ENCODE peak calls at places on chromosomes 16 and 17, in four cellular contexts. E is neural crest cell, N is dorsolateral prefrontal cortex, H is AG08395. C is an unnamed sample.

GRCh38 chr16:28935333-28935732 is 3.6 kb downstream of the CD19 start:
- DNase-seq in E (no peak), N (no peak), H (peak), C (no peak)

GRCh38 chr17:40021471-40021961 is 6.3 kb downstream of the CSF3 start:
- DNase-seq in E (no peak), N (no peak), H (peak), C (no peak)

GRCh38 chr17:13310858-13311257 is 290.9 kb downstream of the HS3ST3A1 start:
- DNase-seq in E (no peak), N (no peak), H (no peak), C (no peak)

GRCh38 chr17:65430209-65430833 is 131.1 kb downstream of the AXIN2 start:
- DNase-seq in E (no peak), N (no peak), H (no peak), C (no peak)

GRCh38 chr17:53628011-53628410 is 194.7 kb upstream of the KIF2B start:
- DNase-seq in E (no peak), N (no peak), H (no peak), C (no peak)

GRCh38 chr16:89357055-89357454 is 133.3 kb downstream of the ANKRD11 start:
- DNase-seq in E (no peak), N (no peak), H (no peak), C (no peak)

GRCh38 chr17:75827291-75828050 is 16.7 kb downstream of the UNC13D start:
- DNase-seq in E (peak), N (peak), H (peak), C (peak)

GRCh38 chr17:83053779-83054451 is 25.5 kb upstream of the METRNL start:
- DNase-seq in E (no peak), N (no peak), H (no peak), C (no peak)

GRCh38 chr17:73226556-73227172 is 33.8 kb downstream of the COG1 start:
- DNase-seq in E (no peak), N (no peak), H (no peak), C (peak)

GRCh38 chr17:1482686-1483445 is 9.6 kb downstream of the MYO1C start:
- DNase-seq in E (no peak), N (no peak), H (no peak), C (no peak)

GRCh38 chr16:84663433-84664101 is 15.3 kb downstream of the KLHL36 start:
- DNase-seq in E (no peak), N (no peak), H (no peak), C (no peak)

GRCh38 chr16:11949527-11949926 is 7.7 kb upstream of the NPIPB2 start:
- DNase-seq in E (peak), N (no peak), H (peak), C (no peak)

GRCh38 chr16:66639091-66639885 is 34.8 kb downstream of the CMTM3 start:
- DNase-seq in E (no peak), N (no peak), H (no peak), C (no peak)

GRCh38 chr17:19646788-19647696 is 1.5 kb upstream of the ALDH3A2 start:
- DNase-seq in E (no peak), N (no peak), H (no peak), C (no peak)

GRCh38 chr17:28124962-28125361 is 82.5 kb downstream of the NLK start:
- DNase-seq in E (no peak), N (no peak), H (no peak), C (no peak)

GRCh38 chr17:45227101-45227591 is 5.5 kb downstream of the FMNL1 start:
- DNase-seq in E (no peak), N (no peak), H (no peak), C (no peak)

GRCh38 chr17:29617125-29617480 is 5.6 kb downstream of the CORO6 start:
- DNase-seq in E (peak), N (no peak), H (peak), C (peak)

GRCh38 chr16:46607529-46607928 is 13.7 kb downstream of the SHCBP1 start:
- DNase-seq in E (no peak), N (no peak), H (peak), C (peak)

GRCh38 chr16:68035227-68035626 is 12.1 kb downstream of the DUS2 start:
- DNase-seq in E (no peak), N (no peak), H (no peak), C (no peak)

GRCh38 chr16:85104821-85105391 is 7.4 kb downstream of the CIBAR2 start:
- DNase-seq in E (no peak), N (no peak), H (no peak), C (peak)

GRCh38 chr16:2087426-2088191 is 39.8 kb downstream of the TSC2 start:
- DNase-seq in E (no peak), N (no peak), H (no peak), C (no peak)

GRCh38 chr16:17364319-17365210 is 106.2 kb downstream of the XYLT1 start:
- DNase-seq in E (no peak), N (no peak), H (peak), C (peak)

GRCh38 chr17:50689956-50690886 is 17.5 kb downstream of the ANKRD40 start:
- DNase-seq in E (peak), N (no peak), H (no peak), C (no peak)

GRCh38 chr17:38550661-38551060 is 55.1 kb downstream of the SRCIN1 start:
- DNase-seq in E (no peak), N (peak), H (peak), C (no peak)

GRCh38 chr16:9053006-9053601 is 38.3 kb upstream of the HAPSTR1 start:
- DNase-seq in E (peak), N (peak), H (peak), C (no peak)

GRCh38 chr16:86894168-86894567 is 315.8 kb downstream of the FOXL1 start:
- DNase-seq in E (no peak), N (no peak), H (no peak), C (no peak)

GRCh38 chr17:60752873-60753577 is 75.4 kb downstream of the BCAS3 start:
- DNase-seq in E (no peak), N (no peak), H (no peak), C (no peak)

GRCh38 chr16:48963306-48963705 is 318.3 kb downstream of the CBLN1 start:
- DNase-seq in E (no peak), N (no peak), H (peak), C (no peak)

GRCh38 chr16:11094075-11094593 is 149.8 kb downstream of the CLEC16A start:
- DNase-seq in E (no peak), N (no peak), H (no peak), C (peak)

GRCh38 chr16:28168991-28169554 is 42.7 kb downstream of the XPO6 start:
- DNase-seq in E (no peak), N (no peak), H (no peak), C (peak)

GRCh38 chr17:42623732-42624596 is 14.5 kb downstream of the TUBG1 start:
- DNase-seq in E (no peak), N (no peak), H (no peak), C (no peak)

GRCh38 chr16:87550510-87550961 is 51.8 kb upstream of the JPH3 start:
- DNase-seq in E (peak), N (peak), H (peak), C (peak)

GRCh38 chr17:50904522-50905459 is 38.6 kb upstream of the TOB1 start:
- DNase-seq in E (no peak), N (peak), H (no peak), C (no peak)

GRCh38 chr16:35564148-35564547 is 2104.7 kb downstream of the TP53TG3F start:
- DNase-seq in E (no peak), N (no peak), H (no peak), C (no peak)

GRCh38 chr17:71846561-71846960 is 274.3 kb upstream of the SOX9 start:
- DNase-seq in E (no peak), N (no peak), H (no peak), C (no peak)

GRCh38 chr16:58018803-58019202 is 6.8 kb upstream of the MMP15 start:
- DNase-seq in E (no peak), N (no peak), H (no peak), C (no peak)

GRCh38 chr16:5862103-5863003 is 764.8 kb upstream of the EEF2KMT start:
- DNase-seq in E (no peak), N (no peak), H (no peak), C (no peak)

GRCh38 chr17:72506773-72507172 is 386.0 kb downstream of the SOX9 start:
- DNase-seq in E (no peak), N (no peak), H (no peak), C (no peak)

GRCh38 chr17:68707032-68707431 is 105.9 kb upstream of the FAM20A start:
- DNase-seq in E (no peak), N (no peak), H (peak), C (no peak)

GRCh38 chr17:75927286-75927922 is 13.4 kb downstream of the FBF1 start:
- DNase-seq in E (peak), N (no peak), H (peak), C (no peak)